ENCODE peak calls at places on chromosomes 11 and 22, in five cellular contexts. One of them, this sample, is unnamed.

GRCh38 chr22:36470162-36470993 is 11.1 kb downstream of the TXN2 start:
- DNase-seq in neuronal stem cell: peak
- DNase-seq in H9: peak
- DNase-seq in mesenchymal stem cell: peak
- DNase-seq in mesendoderm: peak
- DNase-seq in this sample: peak

GRCh38 chr22:20121856-20122415 is 4.9 kb upstream of the TRMT2A start:
- DNase-seq in neuronal stem cell: no peak
- DNase-seq in H9: no peak
- DNase-seq in mesenchymal stem cell: no peak
- DNase-seq in mesendoderm: no peak
- DNase-seq in this sample: no peak

GRCh38 chr11:41985799-41986198 is 526.3 kb upstream of the LRRC4C start:
- DNase-seq in neuronal stem cell: no peak
- DNase-seq in H9: no peak
- DNase-seq in mesenchymal stem cell: no peak
- DNase-seq in mesendoderm: no peak
- DNase-seq in this sample: no peak

GRCh38 chr11:45313211-45313865 is 27.2 kb upstream of the SYT13 start:
- DNase-seq in neuronal stem cell: no peak
- DNase-seq in H9: no peak
- DNase-seq in mesenchymal stem cell: no peak
- DNase-seq in mesendoderm: no peak
- DNase-seq in this sample: no peak

GRCh38 chr11:126495281-126495680 is 139.8 kb downstream of the ST3GAL4 start:
- DNase-seq in neuronal stem cell: no peak
- DNase-seq in H9: no peak
- DNase-seq in mesenchymal stem cell: no peak
- DNase-seq in mesendoderm: no peak
- DNase-seq in this sample: no peak

GRCh38 chr11:108561535-108561991 is 32.0 kb downstream of the EXPH5 start:
- DNase-seq in neuronal stem cell: no peak
- DNase-seq in H9: no peak
- DNase-seq in mesenchymal stem cell: peak
- DNase-seq in mesendoderm: peak
- DNase-seq in this sample: peak

GRCh38 chr11:126007263-126007662 is 55.4 kb downstream of the CDON start:
- DNase-seq in neuronal stem cell: no peak
- DNase-seq in H9: no peak
- DNase-seq in mesenchymal stem cell: peak
- DNase-seq in mesendoderm: no peak
- DNase-seq in this sample: peak

GRCh38 chr11:14578551-14578956 is 58.4 kb upstream of the PSMA1 start:
- DNase-seq in neuronal stem cell: no peak
- DNase-seq in H9: no peak
- DNase-seq in mesenchymal stem cell: peak
- DNase-seq in mesendoderm: peak
- DNase-seq in this sample: peak

GRCh38 chr11:113447621-113448310 is 27.4 kb downstream of the DRD2 start:
- DNase-seq in neuronal stem cell: no peak
- DNase-seq in H9: no peak
- DNase-seq in mesenchymal stem cell: peak
- DNase-seq in mesendoderm: no peak
- DNase-seq in this sample: peak

GRCh38 chr11:76742912-76743311 is 40.2 kb upstream of the TSKU start:
- DNase-seq in neuronal stem cell: no peak
- DNase-seq in H9: no peak
- DNase-seq in mesenchymal stem cell: no peak
- DNase-seq in mesendoderm: no peak
- DNase-seq in this sample: peak

GRCh38 chr11:23789938-23790371 is 706.9 kb upstream of the LUZP2 start:
- DNase-seq in neuronal stem cell: no peak
- DNase-seq in H9: no peak
- DNase-seq in mesenchymal stem cell: peak
- DNase-seq in mesendoderm: no peak
- DNase-seq in this sample: peak

GRCh38 chr22:33110562-33111163 is 52.5 kb upstream of the SYN3 start:
- DNase-seq in neuronal stem cell: no peak
- DNase-seq in H9: no peak
- DNase-seq in mesenchymal stem cell: no peak
- DNase-seq in mesendoderm: peak
- DNase-seq in this sample: no peak

GRCh38 chr22:26527574-26528465 is 15.5 kb upstream of the TFIP11 start:
- DNase-seq in neuronal stem cell: no peak
- DNase-seq in H9: no peak
- DNase-seq in mesenchymal stem cell: no peak
- DNase-seq in mesendoderm: no peak
- DNase-seq in this sample: no peak

GRCh38 chr22:48708558-48709245 is 1119.0 kb downstream of the BRD1 start:
- DNase-seq in neuronal stem cell: no peak
- DNase-seq in H9: no peak
- DNase-seq in mesenchymal stem cell: no peak
- DNase-seq in mesendoderm: no peak
- DNase-seq in this sample: no peak

GRCh38 chr11:84722583-84723108 is 904.5 kb downstream of the DLG2 start:
- DNase-seq in neuronal stem cell: peak
- DNase-seq in H9: peak
- DNase-seq in mesenchymal stem cell: no peak
- DNase-seq in mesendoderm: peak
- DNase-seq in this sample: no peak

GRCh38 chr22:37054600-37055365 is 3.2 kb downstream of the KCTD17 start:
- DNase-seq in neuronal stem cell: no peak
- DNase-seq in H9: no peak
- DNase-seq in mesenchymal stem cell: no peak
- DNase-seq in mesendoderm: no peak
- DNase-seq in this sample: no peak

GRCh38 chr22:29722151-29722550 is 2.3 kb downstream of the CABP7 start:
- DNase-seq in neuronal stem cell: no peak
- DNase-seq in H9: no peak
- DNase-seq in mesenchymal stem cell: no peak
- DNase-seq in mesendoderm: no peak
- DNase-seq in this sample: no peak

GRCh38 chr11:70556884-70557741 is 158.8 kb downstream of the CTTN start:
- DNase-seq in neuronal stem cell: no peak
- DNase-seq in H9: no peak
- DNase-seq in mesenchymal stem cell: peak
- DNase-seq in mesendoderm: peak
- DNase-seq in this sample: no peak

GRCh38 chr22:37211075-37211852 is 1.0 kb downstream of the SSTR3 start:
- DNase-seq in neuronal stem cell: no peak
- DNase-seq in H9: no peak
- DNase-seq in mesenchymal stem cell: no peak
- DNase-seq in mesendoderm: no peak
- DNase-seq in this sample: no peak

GRCh38 chr22:44289429-44290171 is 23.2 kb downstream of the SHISAL1 start:
- DNase-seq in neuronal stem cell: peak
- DNase-seq in H9: peak
- DNase-seq in mesenchymal stem cell: peak
- DNase-seq in mesendoderm: peak
- DNase-seq in this sample: peak

GRCh38 chr22:50610581-50610980 is 10.0 kb downstream of the MAPK8IP2 start:
- DNase-seq in neuronal stem cell: no peak
- DNase-seq in H9: no peak
- DNase-seq in mesenchymal stem cell: no peak
- DNase-seq in mesendoderm: no peak
- DNase-seq in this sample: no peak

GRCh38 chr11:102783720-102784119 is 3.3 kb upstream of the MMP10 start:
- DNase-seq in neuronal stem cell: no peak
- DNase-seq in H9: no peak
- DNase-seq in mesenchymal stem cell: no peak
- DNase-seq in mesendoderm: no peak
- DNase-seq in this sample: no peak

GRCh38 chr11:86991341-86991740 is 36.1 kb upstream of the FZD4 start:
- DNase-seq in neuronal stem cell: no peak
- DNase-seq in H9: no peak
- DNase-seq in mesenchymal stem cell: no peak
- DNase-seq in mesendoderm: no peak
- DNase-seq in this sample: no peak

GRCh38 chr22:30890689-30891442 is 77.7 kb downstream of the MORC2 start:
- DNase-seq in neuronal stem cell: peak
- DNase-seq in H9: peak
- DNase-seq in mesenchymal stem cell: peak
- DNase-seq in mesendoderm: peak
- DNase-seq in this sample: peak

GRCh38 chr11:72617080-72617744 is 57.0 kb downstream of the PDE2A start:
- DNase-seq in neuronal stem cell: no peak
- DNase-seq in H9: no peak
- DNase-seq in mesenchymal stem cell: peak
- DNase-seq in mesendoderm: no peak
- DNase-seq in this sample: peak

GRCh38 chr11:45993438-45994064 is 71.1 kb downstream of the LARGE2 start:
- DNase-seq in neuronal stem cell: no peak
- DNase-seq in H9: no peak
- DNase-seq in mesenchymal stem cell: no peak
- DNase-seq in mesendoderm: no peak
- DNase-seq in this sample: no peak

GRCh38 chr11:30131535-30131934 is 99.3 kb upstream of the FSHB start:
- DNase-seq in neuronal stem cell: no peak
- DNase-seq in H9: no peak
- DNase-seq in mesenchymal stem cell: no peak
- DNase-seq in mesendoderm: peak
- DNase-seq in this sample: no peak

GRCh38 chr11:2515401-2516275 is 70.8 kb downstream of the KCNQ1 start:
- DNase-seq in neuronal stem cell: no peak
- DNase-seq in H9: no peak
- DNase-seq in mesenchymal stem cell: no peak
- DNase-seq in mesendoderm: no peak
- DNase-seq in this sample: no peak
- H4K8ac ChIP-seq in neuronal stem cell: no peak
- H4K8ac ChIP-seq in H9: no peak
- H4K8ac ChIP-seq in mesenchymal stem cell: no peak
- H4K8ac ChIP-seq in mesendoderm: no peak
- H4K8ac ChIP-seq in this sample: no peak

GRCh38 chr22:46085831-46086576 is 64.3 kb upstream of the PPARA start:
- DNase-seq in neuronal stem cell: no peak
- DNase-seq in H9: no peak
- DNase-seq in mesenchymal stem cell: no peak
- DNase-seq in mesendoderm: no peak
- DNase-seq in this sample: no peak
- H4K8ac ChIP-seq in neuronal stem cell: no peak
- H4K8ac ChIP-seq in H9: no peak
- H4K8ac ChIP-seq in mesenchymal stem cell: no peak
- H4K8ac ChIP-seq in mesendoderm: no peak
- H4K8ac ChIP-seq in this sample: no peak

GRCh38 chr11:134045799-134046635 is 22.9 kb upstream of the JAM3 start:
- DNase-seq in neuronal stem cell: no peak
- DNase-seq in H9: peak
- DNase-seq in mesenchymal stem cell: peak
- DNase-seq in mesendoderm: peak
- DNase-seq in this sample: no peak
- H4K8ac ChIP-seq in neuronal stem cell: no peak
- H4K8ac ChIP-seq in H9: no peak
- H4K8ac ChIP-seq in mesenchymal stem cell: no peak
- H4K8ac ChIP-seq in mesendoderm: no peak
- H4K8ac ChIP-seq in this sample: no peak

GRCh38 chr11:47257518-47258316 is at the start of gene NR1H3:
- DNase-seq in neuronal stem cell: peak
- DNase-seq in H9: peak
- DNase-seq in mesenchymal stem cell: peak
- DNase-seq in mesendoderm: peak
- DNase-seq in this sample: peak

GRCh38 chr11:47260366-47260765 is 2.6 kb downstream of the NR1H3 start:
- DNase-seq in neuronal stem cell: no peak
- DNase-seq in H9: no peak
- DNase-seq in mesenchymal stem cell: no peak
- DNase-seq in mesendoderm: no peak
- DNase-seq in this sample: no peak

GRCh38 chr11:47259178-47259977 is 1.6 kb downstream of the NR1H3 start:
- DNase-seq in neuronal stem cell: no peak
- DNase-seq in H9: peak
- DNase-seq in mesenchymal stem cell: peak
- DNase-seq in mesendoderm: peak
- DNase-seq in this sample: peak

GRCh38 chr11:47257178-47257517 is 648 bp upstream of the NR1H3 start:
- DNase-seq in neuronal stem cell: no peak
- DNase-seq in H9: no peak
- DNase-seq in mesenchymal stem cell: no peak
- DNase-seq in mesendoderm: no peak
- DNase-seq in this sample: no peak

GRCh38 chr11:47258317-47258902 is 614 bp downstream of the NR1H3 start:
- DNase-seq in neuronal stem cell: no peak
- DNase-seq in H9: no peak
- DNase-seq in mesenchymal stem cell: no peak
- DNase-seq in mesendoderm: no peak
- DNase-seq in this sample: no peak
- H4K8ac ChIP-seq in neuronal stem cell: no peak
- H4K8ac ChIP-seq in H9: no peak
- H4K8ac ChIP-seq in mesenchymal stem cell: peak
- H4K8ac ChIP-seq in mesendoderm: no peak
- H4K8ac ChIP-seq in this sample: peak

GRCh38 chr11:69049490-69049867 is 747 bp downstream of the TPCN2 start:
- DNase-seq in neuronal stem cell: no peak
- DNase-seq in H9: no peak
- DNase-seq in mesenchymal stem cell: no peak
- DNase-seq in mesendoderm: no peak
- DNase-seq in this sample: no peak
- H4K8ac ChIP-seq in neuronal stem cell: no peak
- H4K8ac ChIP-seq in H9: no peak
- H4K8ac ChIP-seq in mesenchymal stem cell: no peak
- H4K8ac ChIP-seq in mesendoderm: no peak
- H4K8ac ChIP-seq in this sample: peak

DNA sequence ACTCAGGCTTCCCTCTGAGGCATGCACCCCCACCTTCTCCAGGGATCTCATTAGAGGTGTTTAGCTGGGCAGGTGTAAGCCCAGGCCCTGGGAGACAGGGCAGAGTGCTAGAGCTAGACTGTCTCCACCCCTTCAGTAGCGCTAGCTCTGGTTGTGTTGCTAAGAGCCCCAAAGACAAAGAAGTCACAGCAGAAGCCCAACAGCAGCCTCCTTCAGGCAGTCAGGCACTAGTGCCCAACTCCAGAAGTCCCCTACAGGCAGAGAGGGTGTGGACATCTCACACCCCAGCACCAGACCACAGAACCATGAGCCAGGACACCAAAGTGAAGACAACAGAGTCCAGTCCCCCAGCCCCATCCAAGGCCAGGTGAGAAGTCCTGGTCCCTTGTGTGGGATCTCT is at the start of gene CNGA4:
- DNase-seq in neuronal stem cell: no peak
- DNase-seq in H9: no peak
- DNase-seq in mesenchymal stem cell: no peak
- DNase-seq in mesendoderm: peak
- DNase-seq in this sample: no peak
- H4K8ac ChIP-seq in neuronal stem cell: no peak
- H4K8ac ChIP-seq in H9: no peak
- H4K8ac ChIP-seq in mesenchymal stem cell: no peak
- H4K8ac ChIP-seq in mesendoderm: no peak
- H4K8ac ChIP-seq in this sample: no peak

GRCh38 chr22:40714514-40714966 is 35.3 kb downstream of the MCHR1 start:
- DNase-seq in neuronal stem cell: peak
- DNase-seq in H9: peak
- DNase-seq in mesenchymal stem cell: peak
- DNase-seq in mesendoderm: peak
- DNase-seq in this sample: peak
- H4K8ac ChIP-seq in neuronal stem cell: no peak
- H4K8ac ChIP-seq in H9: no peak
- H4K8ac ChIP-seq in mesenchymal stem cell: peak
- H4K8ac ChIP-seq in mesendoderm: no peak
- H4K8ac ChIP-seq in this sample: no peak

This sample was measured in IMR-90.